ENCODE peak calls at places on chromosomes 5 and 9, in six cellular contexts. I is GM23338, Z is esophagus muscularis mucosa, F is kidney, J is uterus, M is upper lobe of left lung. K is an unnamed sample. For H3K36me3, the result is how much of the 10 kb centered on the place peaks cover.

GRCh38 chr5:73862796-73863195 is 236.8 kb downstream of the ARHGEF28 start:
- DNase-seq in J (no peak), Z (no peak), M (no peak), I (no peak), F (no peak), K (no peak)

GRCh38 chr5:132411382-132411925 is 41.9 kb downstream of the SLC22A5 start:
- DNase-seq in J (no peak), M (no peak), I (no peak), F (peak), Z (peak), K (no peak)

GRCh38 chr9:110808599-110808980 is 140.0 kb downstream of the MUSK start:
- DNase-seq in I (no peak), J (no peak), Z (no peak), F (no peak), M (no peak), K (no peak)

GRCh38 chr5:132747693-132748440 is 641 bp downstream of the CCNI2 start:
- DNase-seq in M (peak), F (peak), J (no peak), I (peak), Z (peak), K (peak)

GRCh38 chr5:42785756-42786155 is 25.9 kb downstream of the SELENOP start:
- DNase-seq in Z (no peak), I (no peak), F (no peak), M (no peak), J (no peak), K (no peak)

GRCh38 chr9:92607773-92608172 is 62.2 kb downstream of the IPPK start:
- DNase-seq in M (no peak), F (no peak), Z (no peak), I (no peak), J (no peak), K (no peak)

GRCh38 chr5:54638090-54638489 is 120.5 kb downstream of the SNX18 start:
- DNase-seq in F (no peak), M (no peak), I (no peak), Z (no peak), J (no peak), K (no peak)

GRCh38 chr9:116791314-116791713 is 104.2 kb downstream of the TRIM32 start:
- DNase-seq in I (no peak), F (no peak), Z (no peak), M (no peak), J (no peak), K (no peak)

GRCh38 chr5:157665467-157666085 is 5.8 kb upstream of the C5orf52 start:
- DNase-seq in I (no peak), J (no peak), F (no peak), Z (no peak), M (no peak), K (no peak)

GRCh38 chr5:31097851-31098250 is 95.6 kb upstream of the CDH6 start:
- DNase-seq in Z (no peak), F (no peak), I (no peak), J (no peak), M (no peak), K (no peak)

GRCh38 chr9:99012957-99013512 is 69.3 kb downstream of the COL15A1 start:
- DNase-seq in M (no peak), F (no peak), J (no peak), Z (no peak), I (no peak), K (no peak)

GRCh38 chr5:168770036-168770498 is 190.9 kb upstream of the PANK3 start:
- DNase-seq in J (no peak), I (no peak), Z (no peak), F (no peak), M (no peak), K (no peak)

GRCh38 chr5:157342822-157343402 is 77.0 kb downstream of the CYFIP2 start:
- DNase-seq in J (no peak), M (peak), I (peak), Z (no peak), F (no peak), K (peak)

GRCh38 chr5:134435525-134435924 is 23.8 kb upstream of the CDKN2AIPNL start:
- DNase-seq in M (no peak), F (no peak), Z (no peak), I (no peak), J (no peak), K (no peak)

GRCh38 chr5:75335952-75336624 is 932 bp upstream of the HMGCR start:
- DNase-seq in M (no peak), J (peak), I (peak), Z (no peak), F (no peak), K (peak)

GRCh38 chr5:76363385-76364261 is 39.5 kb upstream of the IQGAP2 start:
- DNase-seq in I (no peak), M (no peak), F (no peak), Z (no peak), J (no peak), K (no peak)

GRCh38 chr5:50744761-50745160 is 78.3 kb downstream of the PARP8 start:
- DNase-seq in F (no peak), J (no peak), I (no peak), Z (no peak), M (no peak), K (no peak)

GRCh38 chr5:79416499-79416898 is 97.4 kb downstream of the HOMER1 start:
- DNase-seq in F (no peak), M (no peak), J (no peak), Z (no peak), I (no peak), K (no peak)

GRCh38 chr5:93925321-93925720 is 183.9 kb upstream of the POU5F2 start:
- DNase-seq in J (no peak), M (no peak), F (no peak), I (no peak), Z (no peak), K (no peak)

GRCh38 chr5:78648359-78649219 is at the start of gene LHFPL2:
- DNase-seq in I (peak), M (peak), J (peak), Z (peak), F (peak), K (peak)

GRCh38 chr5:15234366-15234765 is 265.6 kb upstream of the FBXL7 start:
- DNase-seq in Z (no peak), F (no peak), J (no peak), M (no peak), I (peak), K (peak)

GRCh38 chr9:125761685-125762084 is 14.5 kb downstream of the PBX3 start:
- DNase-seq in M (no peak), I (no peak), Z (no peak), J (no peak), F (no peak), K (no peak)

GRCh38 chr9:135969064-135969683 is 8.0 kb upstream of the UBAC1 start:
- DNase-seq in M (no peak), J (no peak), F (peak), I (no peak), Z (no peak), K (no peak)

GRCh38 chr5:72141440-72142271 is 34.4 kb downstream of the MAP1B start:
- DNase-seq in I (no peak), F (no peak), J (peak), Z (no peak), M (no peak), K (no peak)

GRCh38 chr5:154829589-154830218 is 20.7 kb downstream of the FAXDC2 start:
- DNase-seq in F (no peak), I (no peak), M (no peak), J (no peak), Z (no peak), K (no peak)

GRCh38 chr9:131545003-131545785 is at the start of gene PRRT1B:
- DNase-seq in Z (no peak), I (peak), J (no peak), F (peak), M (peak), K (peak)

GRCh38 chr5:43215073-43215631 is 23.1 kb downstream of the NIM1K start:
- DNase-seq in J (no peak), M (peak), Z (no peak), F (no peak), I (no peak), K (no peak)

GRCh38 chr5:135429326-135429725 is 17.8 kb downstream of the DCANP1 start:
- DNase-seq in Z (no peak), M (no peak), J (no peak), I (no peak), F (no peak), K (no peak)

GRCh38 chr9:79969866-79970265 is 398.1 kb downstream of the TLE4 start:
- DNase-seq in I (no peak), Z (no peak), M (no peak), J (no peak), F (no peak), K (no peak)

GRCh38 chr9:122941560-122942234 is 877 bp downstream of the RABGAP1 start:
- DNase-seq in Z (no peak), I (peak), F (no peak), M (no peak), J (no peak), K (peak)

GRCh38 chr9:7790819-7791182 is 8.8 kb downstream of the DMAC1 start:
- DNase-seq in Z (no peak), I (no peak), M (no peak), F (no peak), J (no peak), K (no peak)

GRCh38 chr5:80254767-80255424 is 952 bp downstream of the SERINC5 start:
- DNase-seq in Z (no peak), J (no peak), F (no peak), I (no peak), M (no peak), K (peak)

GRCh38 chr5:59390074-59390659 is 503.4 kb downstream of the PDE4D start:
- DNase-seq in Z (no peak), F (no peak), M (no peak), I (peak), J (peak), K (no peak)

GRCh38 chr5:123512631-123513461 is 869 bp downstream of the CSNK1G3 start:
- DNase-seq in J (peak), M (peak), F (peak), I (peak), Z (no peak), K (peak)

DNA sequence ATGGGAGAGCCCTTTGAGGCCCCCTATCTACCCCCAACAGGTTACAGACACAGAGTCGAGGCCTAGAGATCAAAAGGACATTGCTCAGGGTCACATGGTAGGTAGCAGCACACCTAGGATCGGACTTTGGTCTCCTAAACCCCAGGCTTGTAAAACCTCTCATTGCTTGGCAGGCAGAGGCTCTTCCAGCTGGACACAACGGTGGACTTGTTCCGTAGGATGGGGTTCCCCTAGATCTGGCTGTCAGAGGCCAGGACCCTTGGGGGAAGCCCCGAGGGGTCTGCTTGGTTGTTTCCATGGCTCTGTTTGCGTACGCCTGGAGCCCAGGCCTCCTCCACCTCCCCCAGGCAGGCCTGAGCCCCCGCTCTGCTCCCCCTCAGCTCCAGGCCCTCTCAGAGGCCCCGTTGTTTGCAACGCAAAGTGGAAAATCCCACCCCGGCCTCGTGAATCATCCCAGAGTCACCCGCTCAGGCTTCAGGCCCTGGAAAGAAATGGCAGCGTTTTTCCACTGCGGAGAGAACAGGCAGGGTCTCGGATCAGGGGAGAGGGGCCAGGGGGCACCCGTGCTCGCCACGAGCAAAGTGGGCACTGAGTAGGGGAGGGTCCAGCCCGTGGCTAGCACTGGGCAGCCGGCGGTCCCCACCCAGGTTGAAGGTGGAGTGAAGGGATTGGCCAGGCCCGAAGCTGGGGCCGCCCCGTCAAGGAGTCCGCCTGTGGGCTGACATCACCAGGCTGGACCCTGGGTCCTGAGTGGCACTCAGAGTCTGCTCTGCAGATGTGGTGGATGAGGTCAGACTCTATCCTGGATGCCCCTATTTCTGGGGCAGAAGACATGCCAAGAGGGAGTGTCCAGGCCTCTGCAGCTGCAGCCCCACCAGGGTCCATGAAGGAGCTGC is 19.8 kb downstream of the COL27A1 start:
- DNase-seq in J (peak), F (peak), I (no peak), M (peak), Z (no peak), K (peak)
- H3K36me3 ChIP-seq in J (under half), F (under half), I (under half), M (under half), Z (under half), K (under half)

GRCh38 chr9:121582641-121583040 is 68.8 kb upstream of the DAB2IP start:
- DNase-seq in F (no peak), I (no peak), J (no peak), M (no peak), Z (no peak), K (peak)

GRCh38 chr9:121576281-121577075 is 75.0 kb upstream of the DAB2IP start:
- DNase-seq in Z (no peak), M (no peak), I (no peak), F (no peak), J (no peak), K (peak)

GRCh38 chr9:121577201-121577600 is 74.2 kb upstream of the DAB2IP start:
- DNase-seq in M (peak), I (no peak), J (no peak), Z (no peak), F (no peak), K (peak)

GRCh38 chr9:121584421-121584820 is 67.0 kb upstream of the DAB2IP start:
- DNase-seq in J (no peak), Z (no peak), F (no peak), I (no peak), M (no peak), K (no peak)

GRCh38 chr9:121581775-121582600 is 69.4 kb upstream of the DAB2IP start:
- DNase-seq in M (peak), J (no peak), F (no peak), I (peak), Z (no peak), K (peak)
- H3K4me3 ChIP-seq in M (no peak), J (no peak), F (no peak), I (no peak), Z (no peak), K (no peak)

GRCh38 chr5:151146003-151146524 is 11.5 kb downstream of the ANXA6 start:
- DNase-seq in Z (no peak), F (no peak), I (no peak), M (no peak), J (no peak), K (no peak)

GRCh38 chr5:151144275-151144674 is 13.3 kb downstream of the ANXA6 start:
- DNase-seq in I (no peak), J (no peak), F (no peak), Z (no peak), M (no peak), K (no peak)

GRCh38 chr5:151147033-151147432 is 10.5 kb downstream of the ANXA6 start:
- DNase-seq in I (no peak), Z (no peak), F (no peak), M (no peak), J (no peak), K (no peak)

GRCh38 chr5:151142933-151143332 is 14.6 kb downstream of the ANXA6 start:
- DNase-seq in Z (no peak), I (no peak), J (no peak), F (no peak), M (no peak), K (no peak)

GRCh38 chr5:151144922-151145321 is 12.7 kb downstream of the ANXA6 start:
- DNase-seq in M (no peak), J (no peak), I (no peak), Z (no peak), F (no peak), K (no peak)
- H3K36me3 ChIP-seq in M (under half), J (under half), I (under half), Z (under half), F (under half), K (under half)

GRCh38 chr9:128125575-128126354 is 1.8 kb downstream of the PTGES2 start:
- DNase-seq in I (no peak), F (peak), Z (no peak), J (no peak), M (no peak), K (peak)
- H3K4me3 ChIP-seq in I (peak), F (peak), Z (no peak), J (no peak), M (no peak), K (no peak)

DNA sequence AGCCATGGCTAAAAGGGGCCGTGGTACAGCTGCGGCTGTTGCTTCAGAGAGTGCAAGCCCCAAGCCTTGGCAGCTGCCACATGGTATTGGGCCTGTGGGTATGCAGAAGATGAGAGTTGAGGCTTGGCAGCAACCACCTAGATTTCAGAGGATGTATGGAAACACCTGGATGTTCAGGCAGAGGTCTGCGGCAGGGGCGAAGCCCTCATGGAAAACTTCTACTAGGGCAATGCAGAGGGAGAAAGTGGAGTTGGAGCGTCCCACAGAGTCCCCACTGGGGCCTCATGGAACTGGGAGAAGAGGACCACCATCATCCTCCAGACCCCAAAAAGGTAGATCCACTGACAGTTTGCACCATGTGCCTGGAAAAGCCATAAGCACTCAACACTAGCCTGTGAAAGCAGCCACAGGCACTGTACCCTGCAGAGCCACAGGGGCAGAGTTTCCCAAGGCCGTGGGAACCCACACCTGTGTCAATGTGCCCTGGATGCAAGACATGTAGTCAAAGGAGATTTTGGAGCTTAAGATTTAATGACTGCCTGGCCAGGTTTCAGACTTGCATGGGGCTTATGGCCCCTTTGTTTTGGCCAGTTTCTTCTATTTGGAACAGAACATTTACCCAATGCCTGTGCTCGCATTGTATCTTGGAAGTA is 65.9 kb downstream of the DMXL1 start:
- DNase-seq in F (no peak), Z (no peak), M (no peak), J (no peak), I (no peak), K (no peak)
- H3K36me3 ChIP-seq in F (under half), Z (under half), M (under half), J (under half), I (half or more), K (under half)

GRCh38 chr5:108686676-108687075 is 61.0 kb upstream of the FER start:
- DNase-seq in Z (no peak), J (no peak), M (no peak), I (peak), F (no peak), K (peak)

GRCh38 chr5:108681079-108681921 is 66.4 kb upstream of the FER start:
- DNase-seq in I (peak), F (no peak), Z (no peak), M (no peak), J (peak), K (peak)
- H3K4me3 ChIP-seq in I (no peak), F (peak), Z (peak), M (no peak), J (no peak), K (no peak)

GRCh38 chr5:177260961-177261360 is 42.6 kb downstream of the RAB24 start:
- DNase-seq in Z (no peak), J (no peak), F (no peak), M (no peak), I (no peak), K (no peak)

GRCh38 chr5:177261510-177261909 is 42.0 kb downstream of the RAB24 start:
- DNase-seq in F (no peak), I (no peak), Z (no peak), M (no peak), J (no peak), K (no peak)

GRCh38 chr5:177253252-177253651 is 50.3 kb downstream of the RAB24 start:
- DNase-seq in Z (no peak), J (no peak), M (no peak), F (no peak), I (no peak), K (no peak)

DNA sequence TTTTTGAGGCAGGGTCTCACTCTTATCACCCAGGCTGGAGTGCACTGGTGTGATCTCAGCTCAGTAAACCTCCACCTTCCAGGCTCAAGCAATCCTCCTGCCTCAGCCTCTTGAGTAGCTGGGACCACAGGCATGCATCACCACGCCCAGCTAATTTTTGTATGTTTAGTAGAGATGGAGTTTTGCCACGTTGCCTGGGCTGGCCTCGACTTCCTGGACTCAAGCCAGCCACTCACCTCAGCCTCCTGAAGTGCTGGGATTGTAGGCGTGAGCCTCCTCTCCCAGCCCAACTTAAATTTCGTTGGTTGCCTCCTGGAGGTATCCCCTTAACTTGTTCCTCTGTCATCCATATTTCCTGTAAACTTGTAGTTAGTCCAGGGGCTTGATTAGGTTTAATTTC is 47.2 kb downstream of the RAB24 start:
- DNase-seq in F (no peak), I (no peak), Z (no peak), J (no peak), M (no peak), K (no peak)
- H3K36me3 ChIP-seq in F (under half), I (half or more), Z (half or more), J (under half), M (half or more), K (under half)

GRCh38 chr9:5512658-5513452 is 2.5 kb downstream of the PDCD1LG2 start:
- DNase-seq in F (no peak), J (no peak), M (no peak), Z (no peak), I (no peak), K (no peak)
- H3K4me3 ChIP-seq in F (no peak), J (no peak), M (no peak), Z (no peak), I (no peak), K (no peak)

DNA sequence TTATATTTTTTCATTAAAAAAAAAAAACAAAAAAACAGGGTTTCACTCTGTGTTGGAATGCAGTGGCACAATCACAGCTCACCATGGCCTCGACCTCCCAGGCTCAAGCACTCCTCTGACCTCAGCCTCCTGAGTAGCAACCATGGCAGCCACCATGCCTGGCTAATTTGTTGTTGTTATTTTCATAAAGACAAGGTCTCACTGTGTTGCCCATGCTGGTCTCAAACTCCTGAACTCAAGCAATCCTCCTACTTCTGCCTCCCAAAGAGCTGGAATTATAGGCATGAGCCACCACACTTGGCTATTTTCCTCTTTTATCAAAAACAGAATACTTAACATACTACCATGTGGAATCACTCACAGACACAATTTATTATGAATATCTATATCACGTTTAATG is 46.7 kb downstream of the UBAP2 start:
- DNase-seq in Z (no peak), J (no peak), F (no peak), I (no peak), M (no peak), K (no peak)
- H3K36me3 ChIP-seq in Z (under half), J (under half), F (under half), I (under half), M (under half), K (under half)